ENCODE peak calls at places on chromosomes 6 and 20, in nine cellular contexts. Q, I, Z, M, E, T, U, A and F are unnamed samples.

GRCh38 chr6:5167501-5167900 is 82.4 kb downstream of the PPP1R3G start:
- DNase-seq in Q (no peak), I (no peak), Z (no peak), M (no peak), E (no peak), T (no peak), U (no peak), A (no peak), F (no peak)

GRCh38 chr20:371755-372542 is 8.6 kb upstream of the TRIB3 start:
- DNase-seq in Q (peak; percentile 63), I (peak; percentile 71), Z (peak; percentile 71), M (peak; percentile 24), E (peak; percentile 32), T (no peak), U (peak; percentile 87), A (peak; percentile 75), F (no peak)

GRCh38 chr6:5096482-5096881 is 11.3 kb downstream of the PPP1R3G start:
- DNase-seq in Q (no peak), I (no peak), Z (no peak), M (no peak), E (no peak), T (no peak), U (no peak), A (peak; percentile 75), F (no peak)

GRCh38 chr20:33176101-33176500 is 8.1 kb downstream of the BPIFA2 start:
- DNase-seq in Q (no peak), I (no peak), Z (no peak), M (no peak), E (no peak), T (no peak), U (no peak), A (no peak), F (no peak)

GRCh38 chr6:98416027-98416426 is 418.3 kb upstream of the POU3F2 start:
- DNase-seq in Q (no peak), I (no peak), Z (no peak), M (no peak), E (no peak), T (no peak), U (no peak), A (no peak), F (no peak)

GRCh38 chr6:111087106-111087835 is at the start of gene SLC16A10:
- DNase-seq in Q (peak; percentile 93), I (peak; percentile 21), Z (peak; percentile 84), M (peak; percentile 56), E (peak; percentile 45), T (no peak), U (peak; percentile 80), A (peak; percentile 78), F (no peak)

GRCh38 chr6:163354779-163355431 is 59.6 kb upstream of the QKI start:
- DNase-seq in Q (peak; percentile 33), I (no peak), Z (no peak), M (peak; percentile 24), E (peak; percentile 60), T (no peak), U (no peak), A (peak; percentile 82), F (no peak)

GRCh38 chr6:138588805-138589434 is 89.6 kb upstream of the NHSL1 start:
- DNase-seq in Q (peak; percentile 52), I (peak; percentile 47), Z (peak; percentile 59), M (peak; percentile 29), E (peak; percentile 64), T (no peak), U (peak; percentile 80), A (peak; percentile 58), F (no peak)

GRCh38 chr6:28766426-28766825 is 157.4 kb downstream of the TRIM27 start:
- DNase-seq in Q (no peak), I (no peak), Z (no peak), M (no peak), E (no peak), T (no peak), U (no peak), A (no peak), F (no peak)

GRCh38 chr6:45326698-45327417 is 1.3 kb upstream of the RUNX2 start:
- DNase-seq in Q (no peak), I (no peak), Z (no peak), M (no peak), E (no peak), T (no peak), U (no peak), A (no peak), F (no peak)
- H3K4me1 ChIP-seq in Q (no peaks in the 10 kb centered on the region), I (no peaks in the 10 kb centered on the region), Z (peaks cover 5% of the 10 kb centered on the region), M (no peaks in the 10 kb centered on the region), E (no peaks in the 10 kb centered on the region), T (no peaks in the 10 kb centered on the region), U (no peaks in the 10 kb centered on the region), A (peaks cover 12% of the 10 kb centered on the region), F (no peaks in the 10 kb centered on the region)

DNA sequence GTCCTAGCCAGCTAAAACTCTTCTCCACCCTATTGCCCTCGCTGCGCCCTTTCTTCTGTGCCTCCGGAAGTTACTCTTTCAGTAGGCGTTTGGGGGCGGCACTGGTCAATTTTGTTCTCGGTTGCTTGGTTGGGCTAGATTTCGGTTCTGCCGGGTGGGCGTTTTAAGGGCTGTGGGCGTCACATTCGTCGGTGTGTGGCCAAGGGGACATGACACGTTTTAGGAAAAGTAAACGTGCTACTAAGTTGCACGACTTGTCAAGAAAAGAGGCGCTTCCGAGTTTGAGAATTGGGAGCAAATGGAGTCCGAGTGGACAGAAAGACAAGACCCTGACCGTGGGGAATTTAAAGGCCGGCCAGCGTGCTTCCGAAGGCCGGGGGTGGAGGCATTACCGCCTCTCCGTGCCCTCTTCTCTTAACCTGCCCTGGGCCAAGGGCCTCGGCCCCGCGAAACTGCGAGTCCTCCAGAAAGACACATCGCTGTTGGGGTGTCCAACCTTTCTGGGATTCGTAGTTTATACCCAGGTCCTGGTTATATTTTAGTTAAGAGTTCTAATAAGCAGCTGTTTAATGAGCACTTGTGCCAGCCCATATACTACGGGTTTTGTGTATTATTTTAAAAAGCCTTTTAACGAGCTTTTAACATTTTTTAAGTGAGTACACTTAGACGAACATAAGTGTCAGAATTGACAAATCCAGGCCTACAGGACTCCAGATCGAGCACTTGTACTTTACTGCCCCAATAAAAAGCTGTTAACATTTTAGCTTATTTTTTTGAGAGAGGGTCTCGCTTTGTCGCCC is 664 bp upstream of the BAG6 start:
- DNase-seq in Q (peak; percentile 88), I (peak; percentile 90), Z (peak; percentile 89), M (peak; percentile 92), E (no peak), T (peak; percentile 96), U (peak; percentile 97), A (peak; percentile 90), F (peak; percentile 61)
- TF ChIP-seq POLR2A in Q (peak; percentile 88), I (no peak), Z (no peak), M (peak; percentile 31), E (no peak), T (no peak), U (peak; percentile 98), A (peak; percentile 31), F (peak; percentile 68)

GRCh38 chr6:13273202-13273930 is 55.0 kb downstream of the TBC1D7 start:
- DNase-seq in Q (no peak), I (no peak), Z (no peak), M (no peak), E (no peak), T (no peak), U (peak; percentile 63), A (no peak), F (no peak)

GRCh38 chr6:13273931-13274706 is 54.2 kb downstream of the TBC1D7 start:
- DNase-seq in Q (no peak), I (no peak), Z (peak; percentile 31), M (peak; percentile 82), E (no peak), T (no peak), U (peak; percentile 83), A (no peak), F (no peak)

GRCh38 chr6:13267142-13267621 is 61.2 kb downstream of the TBC1D7 start:
- DNase-seq in Q (no peak), I (no peak), Z (no peak), M (no peak), E (no peak), T (no peak), U (no peak), A (no peak), F (no peak)

GRCh38 chr6:13272131-13273046 is 55.9 kb downstream of the TBC1D7 start:
- DNase-seq in Q (no peak), I (peak; percentile 20), Z (peak; percentile 40), M (peak; percentile 90), E (no peak), T (no peak), U (peak; percentile 73), A (peak; percentile 59), F (no peak)

GRCh38 chr6:13268914-13269532 is 59.3 kb downstream of the TBC1D7 start:
- DNase-seq in Q (peak; percentile 25), I (no peak), Z (no peak), M (no peak), E (no peak), T (no peak), U (no peak), A (no peak), F (no peak)
- H3K4me1 ChIP-seq in Q (no peaks in the 10 kb centered on the region), I (no peaks in the 10 kb centered on the region), Z (no peaks in the 10 kb centered on the region), M (no peaks in the 10 kb centered on the region), E (no peaks in the 10 kb centered on the region), T (peaks cover 7% of the 10 kb centered on the region), U (peaks cover 19% of the 10 kb centered on the region), A (peaks cover 25% of the 10 kb centered on the region), F (no peaks in the 10 kb centered on the region)

DNA sequence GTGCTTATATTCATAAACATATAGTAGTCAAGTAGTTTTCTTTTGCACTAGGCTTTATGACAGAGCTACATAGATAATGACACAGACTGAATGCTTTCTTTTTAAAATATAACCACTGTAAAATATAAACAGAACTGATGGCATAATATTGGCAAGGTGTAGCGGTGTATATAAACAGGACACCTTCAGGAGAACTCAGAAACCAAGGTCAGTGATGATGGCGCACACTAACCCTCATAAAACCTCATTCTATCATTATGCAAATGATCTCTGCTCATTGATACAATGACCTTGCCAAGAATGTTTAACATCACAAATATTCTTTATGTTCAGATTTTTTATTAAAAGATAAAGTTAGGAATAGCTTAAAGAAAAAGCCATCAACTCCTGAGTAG is 48.5 kb upstream of the DST start:
- DNase-seq in Q (no peak), I (no peak), Z (no peak), M (no peak), E (no peak), T (no peak), U (no peak), A (no peak), F (no peak)
- TF ChIP-seq POLR2A in Q (no peak), I (peak; percentile 29), Z (no peak), M (peak; percentile 60), E (no peak), T (no peak), U (no peak), A (no peak), F (no peak)

DNA sequence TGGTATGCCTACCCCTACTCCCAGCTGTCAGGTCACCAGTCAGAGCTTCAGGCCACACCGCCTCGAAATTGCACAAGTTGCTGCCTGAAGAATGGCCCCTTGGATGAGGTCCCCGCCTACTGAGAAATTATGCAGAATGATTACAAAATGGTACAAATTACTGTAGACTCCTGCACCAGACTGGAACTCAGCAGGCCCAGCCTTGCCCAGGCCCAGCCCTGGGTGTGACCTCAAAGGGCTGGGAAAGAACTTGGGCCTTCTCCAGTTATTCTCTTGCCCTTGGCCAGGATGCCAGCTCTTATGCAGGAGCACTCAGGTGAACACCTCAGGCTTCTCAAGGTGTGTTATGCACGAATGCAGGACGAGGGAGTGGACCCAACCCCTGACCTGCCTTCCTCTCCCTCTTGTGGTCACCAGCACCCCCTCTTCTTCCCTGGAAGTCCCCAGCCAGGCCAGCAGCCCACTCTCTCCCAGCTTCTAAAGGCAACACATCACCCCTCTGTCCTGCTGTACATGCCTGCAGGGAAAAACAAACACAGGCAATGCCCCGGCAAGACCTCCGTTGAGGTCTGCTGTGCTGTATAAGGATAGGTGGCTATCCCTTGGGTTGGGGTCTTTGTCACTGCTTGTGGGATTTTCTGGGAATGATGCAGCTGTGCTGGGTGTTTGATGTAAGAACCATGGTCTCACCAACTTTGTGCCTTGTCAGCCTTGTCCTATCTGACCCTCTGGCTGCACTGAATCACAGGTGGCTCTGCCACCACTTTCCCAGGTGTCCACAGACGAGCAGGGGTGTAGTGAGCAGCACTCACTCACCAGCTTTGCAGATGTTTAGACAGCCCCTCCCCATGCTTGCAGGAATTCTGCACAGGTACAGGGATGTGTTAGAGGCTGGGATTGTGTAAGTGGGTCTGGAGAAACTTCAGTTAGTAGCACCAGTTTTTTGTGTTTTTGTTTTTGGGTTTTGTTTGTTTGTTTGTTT is 88.5 kb upstream of the NAA20 start:
- DNase-seq in Q (peak; percentile 59), I (peak; percentile 86), Z (peak; percentile 71), M (no peak), E (no peak), T (no peak), U (no peak), A (no peak), F (no peak)
- H3K4me1 ChIP-seq in Q (peaks cover 16% of the 10 kb centered on the region), I (peaks cover 11% of the 10 kb centered on the region), Z (peaks cover 22% of the 10 kb centered on the region), M (peaks cover 41% of the 10 kb centered on the region), E (peaks cover 8% of the 10 kb centered on the region), T (peaks cover 70% of the 10 kb centered on the region), U (no peaks in the 10 kb centered on the region), A (peaks cover 59% of the 10 kb centered on the region), F (peaks cover 73% of the 10 kb centered on the region)